ENCODE peak calls at places on chromosomes 12 and 14, in five cellular contexts. K, B, Y, E and C are unnamed samples.

GRCh38 chr12:115466076-115466475 is 782.1 kb upstream of the TBX3 start:
- DNase-seq in K (no peak), B (no peak), Y (no peak), E (no peak), C (no peak)

GRCh38 chr12:51270067-51270846 is at the start of gene SMAGP:
- DNase-seq in K (no peak), B (peak; percentile 89), Y (peak; percentile 91), E (peak; percentile 66), C (peak; percentile 89)

GRCh38 chr12:53345486-53346195 is 9.5 kb upstream of the SP7 start:
- DNase-seq in K (no peak), B (no peak), Y (peak; percentile 63), E (peak; percentile 72), C (no peak)

GRCh38 chr12:26730546-26731085 is 102.4 kb downstream of the ITPR2 start:
- DNase-seq in K (no peak), B (no peak), Y (no peak), E (no peak), C (no peak)

GRCh38 chr12:6180300-6181051 is 19.7 kb upstream of the CD9 start:
- DNase-seq in K (peak; percentile 15), B (no peak), Y (no peak), E (peak; percentile 81), C (peak; percentile 48)

GRCh38 chr14:22656226-22656625 is 12.1 kb upstream of the OR6J1 start:
- DNase-seq in K (no peak), B (no peak), Y (no peak), E (no peak), C (no peak)

GRCh38 chr12:62724947-62725447 is 210.0 kb downstream of the PPM1H start:
- DNase-seq in K (peak; percentile 99), B (peak; percentile 74), Y (peak; percentile 94), E (peak; percentile 99), C (peak; percentile 85)

GRCh38 chr14:99247091-99247729 is 24.8 kb downstream of the BCL11B start:
- DNase-seq in K (no peak), B (no peak), Y (peak; percentile 35), E (no peak), C (no peak)

GRCh38 chr12:65656904-65657351 is 167.4 kb upstream of the HMGA2 start:
- DNase-seq in K (peak; percentile 97), B (no peak), Y (no peak), E (peak; percentile 96), C (no peak)

GRCh38 chr12:70853326-70853725 is 67.2 kb downstream of the PTPRR start:
- DNase-seq in K (no peak), B (no peak), Y (no peak), E (peak; percentile 86), C (peak; percentile 35)

GRCh38 chr12:123931686-123932321 is 40.8 kb downstream of the CCDC92 start:
- DNase-seq in K (no peak), B (no peak), Y (no peak), E (no peak), C (no peak)

GRCh38 chr12:6280053-6280469 is 30.4 kb upstream of the PLEKHG6 start:
- DNase-seq in K (peak; percentile 85), B (no peak), Y (no peak), E (peak; percentile 94), C (peak; percentile 73)

GRCh38 chr12:22974865-22975264 is 349.9 kb downstream of the ETNK1 start:
- DNase-seq in K (peak; percentile 15), B (no peak), Y (no peak), E (peak; percentile 96), C (peak; percentile 23)

GRCh38 chr12:114041590-114041989 is 75.5 kb upstream of the RBM19 start:
- DNase-seq in K (no peak), B (no peak), Y (no peak), E (no peak), C (no peak)

GRCh38 chr14:105389976-105390848 is 8.1 kb upstream of the TEX22 start:
- DNase-seq in K (no peak), B (no peak), Y (no peak), E (no peak), C (no peak)

GRCh38 chr12:132561784-132562156 is 48.6 kb downstream of the LRCOL1 start:
- DNase-seq in K (no peak), B (peak; percentile 74), Y (peak; percentile 82), E (peak; percentile 34), C (peak; percentile 65)

GRCh38 chr14:95545769-95546168 is 10.9 kb downstream of the GLRX5 start:
- DNase-seq in K (peak; percentile 53), B (no peak), Y (no peak), E (peak; percentile 89), C (no peak)

DNA sequence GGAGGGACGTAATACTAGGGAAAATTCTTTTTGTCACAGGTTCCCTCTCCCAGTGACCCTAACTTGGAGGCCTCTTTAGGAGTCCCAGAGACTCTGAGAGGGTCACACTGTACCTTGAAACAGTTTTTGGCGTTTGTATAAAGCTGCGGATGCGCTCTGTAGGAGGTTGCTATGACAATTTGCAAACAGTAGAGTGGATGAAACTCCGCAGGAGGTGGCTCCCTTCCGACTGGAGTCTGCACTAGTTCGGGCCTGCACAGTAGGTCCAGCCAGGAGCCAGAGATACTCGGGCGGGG is 1.3 kb upstream of the DYRK2 start:
- DNase-seq in K (no peak), B (peak; percentile 31), Y (peak; percentile 44), E (no peak), C (no peak)
- TF ChIP-seq EZH2phosphoT487 in K (no peak), B (no peak), Y (no peak), E (no peak), C (no peak)

GRCh38 chr14:36655963-36656768 is 5.5 kb upstream of the PAX9 start:
- DNase-seq in K (peak; percentile 54), B (peak; percentile 90), Y (peak; percentile 91), E (peak; percentile 42), C (peak; percentile 37)
- H3K79me2 ChIP-seq in K (no peaks in the 10 kb centered on the region), B (no peaks in the 10 kb centered on the region), Y (no peaks in the 10 kb centered on the region), E (no peaks in the 10 kb centered on the region), C (no peaks in the 10 kb centered on the region)

GRCh38 chr12:4011597-4011996 is 138.4 kb upstream of the PARP11 start:
- DNase-seq in K (no peak), B (no peak), Y (no peak), E (no peak), C (peak; percentile 55)

GRCh38 chr12:4012977-4013968 is 140.1 kb upstream of the PARP11 start:
- DNase-seq in K (no peak), B (no peak), Y (no peak), E (no peak), C (no peak)

GRCh38 chr12:4015225-4016076 is 142.3 kb upstream of the PARP11 start:
- DNase-seq in K (no peak), B (no peak), Y (no peak), E (no peak), C (peak; percentile 91)

GRCh38 chr12:4012073-4012472 is 138.9 kb upstream of the PARP11 start:
- DNase-seq in K (no peak), B (no peak), Y (no peak), E (no peak), C (no peak)

DNA sequence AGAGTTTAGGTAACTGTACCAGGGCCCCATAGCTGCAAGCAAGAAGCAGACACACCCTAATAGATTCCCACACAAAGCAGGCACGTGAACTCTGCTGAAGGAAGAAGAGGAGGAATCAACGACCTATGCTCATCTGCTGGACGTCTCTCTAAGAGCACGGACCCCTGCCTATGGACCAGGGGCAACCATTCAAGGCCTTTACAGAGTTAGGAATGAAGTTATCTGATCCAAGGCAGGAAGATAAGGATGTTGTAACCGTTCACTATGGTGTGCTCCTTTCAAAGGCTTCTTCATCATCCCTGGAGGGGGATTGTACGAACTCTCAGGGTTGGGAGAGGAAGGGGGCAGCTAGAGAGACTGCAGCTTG is 141.6 kb upstream of the PARP11 start:
- DNase-seq in K (no peak), B (no peak), Y (no peak), E (no peak), C (no peak)
- H2AFZ ChIP-seq in K (no peak overlapping the region), B (no peak overlapping the region), Y (no peak overlapping the region), E (no peak overlapping the region), C (no peak overlapping the region)

DNA sequence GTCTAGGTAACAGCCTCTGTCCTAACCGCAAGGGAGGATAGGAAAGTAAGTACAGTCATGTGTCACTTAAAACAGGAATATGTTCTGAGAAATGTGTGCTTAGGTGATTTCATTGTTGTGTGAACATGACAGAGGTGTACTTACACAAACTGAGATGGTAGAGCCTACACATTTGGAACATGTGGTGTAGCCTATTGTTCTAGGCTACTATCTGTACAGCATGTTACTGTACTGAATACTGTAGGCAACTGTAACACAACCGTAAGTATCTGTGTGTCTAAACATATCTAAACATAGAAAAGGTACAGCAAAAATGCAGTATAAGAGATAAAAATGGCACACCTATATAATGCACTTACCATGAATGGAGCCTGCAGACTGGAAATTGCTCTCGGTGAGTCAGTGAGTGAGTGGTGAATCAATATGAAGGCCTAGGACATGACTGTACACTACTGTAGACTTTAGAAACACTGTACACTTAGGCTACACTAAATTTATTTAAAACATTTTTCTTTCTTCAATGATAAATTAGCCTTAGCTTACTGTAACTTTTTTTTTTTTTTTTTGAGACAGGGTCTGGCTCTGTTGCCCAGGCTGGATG is 13.2 kb upstream of the MDM2 start:
- DNase-seq in K (no peak), B (no peak), Y (no peak), E (peak; percentile 82), C (no peak)
- TF ChIP-seq EZH2phosphoT487 in K (no peak), B (no peak), Y (no peak), E (no peak), C (no peak)